ENCODE peak calls at places on chromosomes 13 and 19, in four cellular contexts. K, Q, A and B are unnamed samples.

GRCh38 chr13:94987081-94987480 is 274.7 kb upstream of the SOX21 start:
- DNase-seq in K (no peak), Q (no peak), A (no peak), B (no peak)

GRCh38 chr19:43841990-43842389 is 14.9 kb downstream of the ZNF283 start:
- DNase-seq in K (no peak), Q (no peak), A (no peak), B (no peak)

GRCh38 chr19:48654299-48655059 is 8.5 kb upstream of the CA11 start:
- DNase-seq in K (no peak), Q (no peak), A (no peak), B (no peak)

GRCh38 chr13:107124129-107124718 is 556.3 kb upstream of the ARGLU1 start:
- DNase-seq in K (no peak), Q (no peak), A (no peak), B (no peak)

GRCh38 chr19:54114340-54114826 is 1.1 kb downstream of the TFPT start:
- DNase-seq in K (no peak), Q (peak), A (no peak), B (peak)

GRCh38 chr13:112833551-112834257 is 135.3 kb upstream of the MCF2L start:
- DNase-seq in K (no peak), Q (no peak), A (no peak), B (no peak)

GRCh38 chr13:85879014-85879413 is 79.8 kb upstream of the SLITRK6 start:
- DNase-seq in K (no peak), Q (no peak), A (no peak), B (no peak)

GRCh38 chr19:14149509-14149994 is 13.2 kb upstream of the ASF1B start:
- DNase-seq in K (peak), Q (peak), A (peak), B (peak)

GRCh38 chr13:60540276-60540675 is 143.3 kb downstream of the TDRD3 start:
- DNase-seq in K (no peak), Q (no peak), A (no peak), B (no peak)

GRCh38 chr19:835201-835810 is 5.5 kb upstream of the PRTN3 start:
- DNase-seq in K (no peak), Q (no peak), A (no peak), B (no peak)

GRCh38 chr13:94129490-94129894 is 350.0 kb downstream of the DCT start:
- DNase-seq in K (no peak), Q (no peak), A (no peak), B (no peak)

GRCh38 chr13:62360609-62361008 is 945.0 kb upstream of the PCDH20 start:
- DNase-seq in K (no peak), Q (no peak), A (no peak), B (no peak)

GRCh38 chr13:77389617-77389984 is 62.7 kb upstream of the MYCBP2 start:
- DNase-seq in K (no peak), Q (no peak), A (no peak), B (no peak)

GRCh38 chr13:56347014-56347413 is 793.7 kb upstream of the PRR20A start:
- DNase-seq in K (no peak), Q (no peak), A (no peak), B (no peak)

GRCh38 chr19:38869836-38870607 is 8.1 kb downstream of the RINL start:
- DNase-seq in K (peak), Q (peak), A (peak), B (peak)

GRCh38 chr19:46726551-46726950 is 9.6 kb upstream of the PRKD2 start:
- DNase-seq in K (no peak), Q (no peak), A (no peak), B (no peak)

GRCh38 chr19:6218497-6219146 is 61.2 kb downstream of the MLLT1 start:
- DNase-seq in K (peak), Q (peak), A (peak), B (peak)

GRCh38 chr19:15154002-15154612 is 46.7 kb downstream of the NOTCH3 start:
- DNase-seq in K (no peak), Q (no peak), A (no peak), B (peak)

GRCh38 chr13:50745542-50745941 is 98.0 kb downstream of the DLEU7 start:
- DNase-seq in K (no peak), Q (no peak), A (no peak), B (no peak)

GRCh38 chr13:31046711-31047279 is 114.3 kb downstream of the TEX26 start:
- DNase-seq in K (no peak), Q (peak), A (no peak), B (peak)

GRCh38 chr13:110471833-110472162 is 89.7 kb downstream of the RAB20 start:
- DNase-seq in K (peak), Q (peak), A (peak), B (peak)

GRCh38 chr13:109744512-109745051 is 41.8 kb downstream of the IRS2 start:
- DNase-seq in K (no peak), Q (no peak), A (no peak), B (peak)

GRCh38 chr19:18156841-18157464 is 4.0 kb downstream of the PIK3R2 start:
- DNase-seq in K (no peak), Q (peak), A (peak), B (peak)

GRCh38 chr13:93151277-93151676 is 75.3 kb upstream of the GPC6 start:
- DNase-seq in K (no peak), Q (no peak), A (no peak), B (no peak)

GRCh38 chr13:41955605-41956004 is 5.3 kb downstream of the VWA8 start:
- DNase-seq in K (no peak), Q (peak), A (no peak), B (no peak)

GRCh38 chr13:94292323-94292640 is 187.2 kb downstream of the DCT start:
- DNase-seq in K (no peak), Q (no peak), A (no peak), B (no peak)

GRCh38 chr19:28633223-28634030 is 579.5 kb downstream of the UQCRFS1 start:
- DNase-seq in K (no peak), Q (peak), A (no peak), B (peak)

GRCh38 chr13:44739120-44739519 is 163.0 kb upstream of the TSC22D1 start:
- DNase-seq in K (no peak), Q (no peak), A (no peak), B (no peak)

GRCh38 chr19:55579766-55580621 is 654 bp downstream of the ZNF579 start:
- DNase-seq in K (no peak), Q (no peak), A (no peak), B (no peak)

GRCh38 chr13:102856603-102857002 is 10.8 kb downstream of the ERCC5 start:
- DNase-seq in K (no peak), Q (peak), A (no peak), B (no peak)

GRCh38 chr13:103188688-103189326 is 122.6 kb upstream of the SLC10A2 start:
- DNase-seq in K (no peak), Q (no peak), A (no peak), B (no peak)

GRCh38 chr13:114132419-114133121 is at the start of gene RASA3:
- DNase-seq in K (peak), Q (peak), A (no peak), B (peak)

GRCh38 chr13:114130131-114130707 is 2.2 kb downstream of the RASA3 start:
- DNase-seq in K (no peak), Q (no peak), A (no peak), B (no peak)

GRCh38 chr13:114129649-114130062 is 2.8 kb downstream of the RASA3 start:
- DNase-seq in K (no peak), Q (no peak), A (no peak), B (no peak)

GRCh38 chr13:114131581-114132418 is 623 bp downstream of the RASA3 start:
- DNase-seq in K (no peak), Q (no peak), A (no peak), B (no peak)

GRCh38 chr13:114130708-114131580 is 1.5 kb downstream of the RASA3 start:
- DNase-seq in K (no peak), Q (peak), A (no peak), B (peak)
- TF ChIP-seq POLR2AphosphoS5 in K (no peak), Q (peak), A (no peak), B (peak)

GRCh38 chr13:27449936-27450828 is at the start of gene MTIF3:
- DNase-seq in K (peak), Q (peak), A (peak), B (peak)
- TF ChIP-seq POLR2A in K (peak), Q (no peak), A (peak), B (peak)

GRCh38 chr19:8609210-8610040 is 1.1 kb downstream of the ADAMTS10 start:
- DNase-seq in K (no peak), Q (peak), A (no peak), B (peak)

GRCh38 chr19:8608858-8609209 is 1.7 kb downstream of the ADAMTS10 start:
- DNase-seq in K (no peak), Q (no peak), A (no peak), B (no peak)

GRCh38 chr19:8610928-8611284 is 391 bp upstream of the ADAMTS10 start:
- DNase-seq in K (no peak), Q (no peak), A (no peak), B (no peak)

GRCh38 chr19:8611391-8611883 is 922 bp upstream of the ADAMTS10 start:
- DNase-seq in K (no peak), Q (no peak), A (no peak), B (no peak)

DNA sequence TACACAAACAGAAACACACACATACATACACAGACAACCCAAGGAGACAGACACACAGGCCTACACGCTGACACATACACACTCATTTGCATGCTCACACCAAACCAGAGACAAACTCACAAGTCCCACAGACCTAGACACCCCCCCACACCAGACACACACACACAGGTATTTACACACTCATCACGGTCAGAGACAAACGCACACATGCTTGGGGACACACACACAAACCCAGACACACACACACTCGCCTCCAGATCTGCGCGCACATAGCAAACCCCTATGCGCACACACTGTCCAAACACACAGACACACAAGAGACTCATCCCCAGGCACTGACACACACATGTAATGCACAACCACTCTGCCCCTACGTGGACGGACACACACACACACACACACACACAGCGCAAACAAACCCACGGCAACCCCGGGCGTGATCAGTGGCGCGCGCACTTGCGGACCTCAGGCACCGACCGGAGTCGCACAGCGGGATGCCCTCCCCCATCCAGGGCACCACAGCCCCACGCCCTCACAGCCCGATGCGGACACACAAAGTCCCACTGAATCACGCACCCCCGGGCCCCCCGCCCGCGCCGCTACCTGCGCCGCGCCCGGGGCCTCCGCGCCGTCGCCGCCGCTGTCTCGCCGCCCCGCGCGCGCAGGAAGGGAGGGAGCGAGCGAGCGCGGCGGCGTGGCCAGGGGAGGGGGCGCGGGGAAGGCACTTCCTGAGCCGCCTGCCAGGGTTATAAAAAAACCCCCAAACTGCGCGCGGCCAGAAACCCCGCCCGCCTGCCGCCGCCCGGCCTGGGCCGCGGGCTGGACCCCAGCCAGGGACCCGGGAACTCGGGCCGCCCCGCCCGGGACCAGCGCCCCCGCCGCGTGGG is at the start of gene ADAMTS10:
- DNase-seq in K (no peak), Q (no peak), A (no peak), B (peak)
- TF ChIP-seq POLR2AphosphoS5 in K (no peak), Q (no peak), A (no peak), B (no peak)

GRCh38 chr19:9535934-9536333 is 2.5 kb downstream of the ZNF426 start:
- DNase-seq in K (no peak), Q (no peak), A (no peak), B (no peak)

DNA sequence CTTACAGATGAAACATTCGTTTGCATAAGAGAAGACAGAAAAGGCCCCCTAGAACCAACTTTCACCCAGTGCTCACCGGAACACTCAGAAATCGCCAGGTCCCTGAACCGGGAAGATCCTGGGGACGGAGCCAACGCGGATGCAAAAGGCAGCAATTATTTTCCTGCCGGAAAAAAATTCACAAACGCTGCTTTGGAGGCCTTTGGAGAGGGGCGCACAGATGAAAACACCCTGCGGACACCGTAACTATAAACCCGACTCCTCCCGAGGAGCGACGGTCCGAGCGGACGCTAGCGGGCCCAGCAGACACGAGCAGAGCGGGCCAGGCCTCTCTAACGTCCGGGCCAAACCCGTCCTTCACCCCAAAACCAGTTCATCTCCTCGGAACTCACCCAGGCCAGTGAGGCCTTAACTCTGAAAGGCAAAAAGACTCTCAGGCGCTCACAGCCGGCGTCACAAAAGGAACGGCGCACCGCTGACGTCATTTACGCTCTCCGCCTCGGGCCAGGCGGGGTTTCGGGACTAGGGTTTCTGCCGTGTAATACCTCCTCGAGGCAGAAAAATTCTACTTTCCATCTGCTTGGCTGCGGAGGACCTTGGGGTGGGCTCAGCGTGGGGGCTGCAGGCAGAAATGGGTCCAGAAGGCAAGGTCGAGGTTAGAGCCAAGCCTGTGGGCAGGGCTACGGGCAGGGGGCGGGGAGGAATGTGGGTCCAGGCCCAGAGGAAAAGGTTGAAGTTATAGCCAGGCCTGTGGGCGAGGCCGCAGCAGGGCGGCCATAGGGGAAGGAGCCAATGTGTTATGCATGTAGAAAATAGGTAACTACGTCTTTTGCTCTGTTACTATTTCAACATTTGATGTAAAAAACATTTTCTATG is at the start of gene ZNF426:
- DNase-seq in K (peak), Q (peak), A (peak), B (peak)
- TF ChIP-seq POLR2A in K (peak), Q (no peak), A (no peak), B (peak)

DNA sequence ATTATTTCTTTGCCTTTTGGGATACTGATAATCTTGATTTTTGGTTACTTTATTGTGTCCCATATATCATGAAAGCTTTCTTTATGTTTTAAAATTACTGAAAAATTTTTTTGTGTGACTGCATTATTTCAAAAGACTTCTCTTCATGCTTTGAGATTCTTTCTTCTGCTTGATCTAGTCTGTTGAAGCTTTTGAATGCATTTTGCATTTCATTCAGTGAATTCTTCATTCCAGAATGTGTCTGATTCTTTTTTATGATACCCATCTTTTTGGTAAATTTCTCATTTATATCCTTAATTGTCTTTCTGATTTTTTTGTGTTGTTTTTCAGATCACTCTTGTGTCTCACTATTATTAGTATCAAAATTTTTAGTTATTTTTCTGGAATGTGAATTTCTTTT is 210.1 kb downstream of the GGACT start:
- DNase-seq in K (no peak), Q (no peak), A (no peak), B (no peak)
- TF ChIP-seq POLR2AphosphoS5 in K (no peak), Q (no peak), A (no peak), B (no peak)